ENCODE peak calls at places on chromosomes 7 and 10, in five cellular contexts. One of them, this sample, is unnamed.

GRCh38 chr10:86813101-86813500 is 56.7 kb downstream of the BMPR1A start:
- DNase-seq in left ventricle myocardium inferior: no peak
- DNase-seq in stimulated activated CD8-positive, alpha-beta memory T cell treated with anti-CD3 and anti-CD28 coated beads, Interleukin-7, amount 100 ng/mL, for 4 hours: no peak
- DNase-seq in lung microvascular endothelial cell: no peak
- DNase-seq in activated CD4-positive, alpha-beta memory T cell treated with anti-CD3 and anti-CD28 coated beads for 36 hours: no peak
- DNase-seq in this sample: no peak

GRCh38 chr10:28897617-28898464 is 220.5 kb downstream of the BAMBI start:
- DNase-seq in activated CD4-positive, alpha-beta memory T cell treated with anti-CD3 and anti-CD28 coated beads for 36 hours: no peak
- DNase-seq in stimulated activated CD8-positive, alpha-beta memory T cell treated with anti-CD3 and anti-CD28 coated beads, Interleukin-7, amount 100 ng/mL, for 4 hours: no peak
- DNase-seq in left ventricle myocardium inferior: peak
- DNase-seq in lung microvascular endothelial cell: no peak
- DNase-seq in this sample: peak

GRCh38 chr10:110067960-110068770 is 60.4 kb downstream of the ADD3 start:
- DNase-seq in stimulated activated CD8-positive, alpha-beta memory T cell treated with anti-CD3 and anti-CD28 coated beads, Interleukin-7, amount 100 ng/mL, for 4 hours: no peak
- DNase-seq in left ventricle myocardium inferior: peak
- DNase-seq in lung microvascular endothelial cell: no peak
- DNase-seq in activated CD4-positive, alpha-beta memory T cell treated with anti-CD3 and anti-CD28 coated beads for 36 hours: peak
- DNase-seq in this sample: peak

GRCh38 chr10:121167534-121168243 is 316.5 kb downstream of the WDR11 start:
- DNase-seq in stimulated activated CD8-positive, alpha-beta memory T cell treated with anti-CD3 and anti-CD28 coated beads, Interleukin-7, amount 100 ng/mL, for 4 hours: no peak
- DNase-seq in lung microvascular endothelial cell: no peak
- DNase-seq in left ventricle myocardium inferior: no peak
- DNase-seq in activated CD4-positive, alpha-beta memory T cell treated with anti-CD3 and anti-CD28 coated beads for 36 hours: no peak
- DNase-seq in this sample: no peak

GRCh38 chr7:25031007-25031406 is 51.0 kb upstream of the OSBPL3 start:
- DNase-seq in activated CD4-positive, alpha-beta memory T cell treated with anti-CD3 and anti-CD28 coated beads for 36 hours: peak
- DNase-seq in lung microvascular endothelial cell: no peak
- DNase-seq in left ventricle myocardium inferior: no peak
- DNase-seq in stimulated activated CD8-positive, alpha-beta memory T cell treated with anti-CD3 and anti-CD28 coated beads, Interleukin-7, amount 100 ng/mL, for 4 hours: no peak
- DNase-seq in this sample: no peak

GRCh38 chr7:67414858-67415257 is 418.2 kb downstream of the TYW1 start:
- DNase-seq in activated CD4-positive, alpha-beta memory T cell treated with anti-CD3 and anti-CD28 coated beads for 36 hours: no peak
- DNase-seq in lung microvascular endothelial cell: no peak
- DNase-seq in stimulated activated CD8-positive, alpha-beta memory T cell treated with anti-CD3 and anti-CD28 coated beads, Interleukin-7, amount 100 ng/mL, for 4 hours: no peak
- DNase-seq in left ventricle myocardium inferior: no peak
- DNase-seq in this sample: no peak

GRCh38 chr7:148110097-148110868 is 480.3 kb upstream of the C7orf33 start:
- DNase-seq in left ventricle myocardium inferior: no peak
- DNase-seq in lung microvascular endothelial cell: no peak
- DNase-seq in stimulated activated CD8-positive, alpha-beta memory T cell treated with anti-CD3 and anti-CD28 coated beads, Interleukin-7, amount 100 ng/mL, for 4 hours: no peak
- DNase-seq in activated CD4-positive, alpha-beta memory T cell treated with anti-CD3 and anti-CD28 coated beads for 36 hours: no peak
- DNase-seq in this sample: no peak

GRCh38 chr10:14584643-14585042 is 190.1 kb downstream of the FAM107B start:
- DNase-seq in left ventricle myocardium inferior: no peak
- DNase-seq in activated CD4-positive, alpha-beta memory T cell treated with anti-CD3 and anti-CD28 coated beads for 36 hours: peak
- DNase-seq in lung microvascular endothelial cell: no peak
- DNase-seq in stimulated activated CD8-positive, alpha-beta memory T cell treated with anti-CD3 and anti-CD28 coated beads, Interleukin-7, amount 100 ng/mL, for 4 hours: no peak
- DNase-seq in this sample: no peak

GRCh38 chr7:6162331-6162620 is 110.1 kb downstream of the CYTH3 start:
- DNase-seq in lung microvascular endothelial cell: no peak
- DNase-seq in stimulated activated CD8-positive, alpha-beta memory T cell treated with anti-CD3 and anti-CD28 coated beads, Interleukin-7, amount 100 ng/mL, for 4 hours: no peak
- DNase-seq in left ventricle myocardium inferior: peak
- DNase-seq in activated CD4-positive, alpha-beta memory T cell treated with anti-CD3 and anti-CD28 coated beads for 36 hours: no peak
- DNase-seq in this sample: peak

GRCh38 chr10:117455346-117455745 is 80.1 kb upstream of the PDZD8 start:
- DNase-seq in left ventricle myocardium inferior: no peak
- DNase-seq in activated CD4-positive, alpha-beta memory T cell treated with anti-CD3 and anti-CD28 coated beads for 36 hours: no peak
- DNase-seq in stimulated activated CD8-positive, alpha-beta memory T cell treated with anti-CD3 and anti-CD28 coated beads, Interleukin-7, amount 100 ng/mL, for 4 hours: no peak
- DNase-seq in lung microvascular endothelial cell: no peak
- DNase-seq in this sample: no peak

GRCh38 chr7:116273918-116274301 is 63.6 kb downstream of the TES start:
- DNase-seq in lung microvascular endothelial cell: no peak
- DNase-seq in activated CD4-positive, alpha-beta memory T cell treated with anti-CD3 and anti-CD28 coated beads for 36 hours: no peak
- DNase-seq in stimulated activated CD8-positive, alpha-beta memory T cell treated with anti-CD3 and anti-CD28 coated beads, Interleukin-7, amount 100 ng/mL, for 4 hours: no peak
- DNase-seq in left ventricle myocardium inferior: no peak
- DNase-seq in this sample: no peak

GRCh38 chr10:79948976-79949722 is at the start of gene SFTPD:
- DNase-seq in left ventricle myocardium inferior: no peak
- DNase-seq in lung microvascular endothelial cell: no peak
- DNase-seq in activated CD4-positive, alpha-beta memory T cell treated with anti-CD3 and anti-CD28 coated beads for 36 hours: no peak
- DNase-seq in stimulated activated CD8-positive, alpha-beta memory T cell treated with anti-CD3 and anti-CD28 coated beads, Interleukin-7, amount 100 ng/mL, for 4 hours: no peak
- DNase-seq in this sample: no peak

GRCh38 chr10:130455111-130455695 is 319.0 kb downstream of the GLRX3 start:
- DNase-seq in stimulated activated CD8-positive, alpha-beta memory T cell treated with anti-CD3 and anti-CD28 coated beads, Interleukin-7, amount 100 ng/mL, for 4 hours: no peak
- DNase-seq in activated CD4-positive, alpha-beta memory T cell treated with anti-CD3 and anti-CD28 coated beads for 36 hours: no peak
- DNase-seq in left ventricle myocardium inferior: no peak
- DNase-seq in lung microvascular endothelial cell: no peak
- DNase-seq in this sample: no peak

GRCh38 chr7:32532086-32532485 is 36.8 kb downstream of the AVL9 start:
- DNase-seq in left ventricle myocardium inferior: no peak
- DNase-seq in lung microvascular endothelial cell: no peak
- DNase-seq in activated CD4-positive, alpha-beta memory T cell treated with anti-CD3 and anti-CD28 coated beads for 36 hours: no peak
- DNase-seq in stimulated activated CD8-positive, alpha-beta memory T cell treated with anti-CD3 and anti-CD28 coated beads, Interleukin-7, amount 100 ng/mL, for 4 hours: no peak
- DNase-seq in this sample: no peak

GRCh38 chr10:95519132-95519487 is 42.1 kb downstream of the SORBS1 start:
- DNase-seq in stimulated activated CD8-positive, alpha-beta memory T cell treated with anti-CD3 and anti-CD28 coated beads, Interleukin-7, amount 100 ng/mL, for 4 hours: no peak
- DNase-seq in lung microvascular endothelial cell: no peak
- DNase-seq in left ventricle myocardium inferior: peak
- DNase-seq in activated CD4-positive, alpha-beta memory T cell treated with anti-CD3 and anti-CD28 coated beads for 36 hours: no peak
- DNase-seq in this sample: peak

GRCh38 chr10:30553018-30553624 is 76.4 kb downstream of the LYZL2 start:
- DNase-seq in lung microvascular endothelial cell: no peak
- DNase-seq in activated CD4-positive, alpha-beta memory T cell treated with anti-CD3 and anti-CD28 coated beads for 36 hours: no peak
- DNase-seq in left ventricle myocardium inferior: no peak
- DNase-seq in stimulated activated CD8-positive, alpha-beta memory T cell treated with anti-CD3 and anti-CD28 coated beads, Interleukin-7, amount 100 ng/mL, for 4 hours: no peak
- DNase-seq in this sample: no peak

GRCh38 chr10:5447611-5448071 is 35.3 kb downstream of the NET1 start:
- DNase-seq in activated CD4-positive, alpha-beta memory T cell treated with anti-CD3 and anti-CD28 coated beads for 36 hours: peak
- DNase-seq in left ventricle myocardium inferior: no peak
- DNase-seq in lung microvascular endothelial cell: peak
- DNase-seq in stimulated activated CD8-positive, alpha-beta memory T cell treated with anti-CD3 and anti-CD28 coated beads, Interleukin-7, amount 100 ng/mL, for 4 hours: no peak
- DNase-seq in this sample: no peak

GRCh38 chr7:11237742-11238141 is 264.1 kb downstream of the PHF14 start:
- DNase-seq in stimulated activated CD8-positive, alpha-beta memory T cell treated with anti-CD3 and anti-CD28 coated beads, Interleukin-7, amount 100 ng/mL, for 4 hours: no peak
- DNase-seq in activated CD4-positive, alpha-beta memory T cell treated with anti-CD3 and anti-CD28 coated beads for 36 hours: no peak
- DNase-seq in lung microvascular endothelial cell: no peak
- DNase-seq in left ventricle myocardium inferior: no peak
- DNase-seq in this sample: no peak

GRCh38 chr7:6402041-6402440 is 45.7 kb downstream of the DAGLB start:
- DNase-seq in activated CD4-positive, alpha-beta memory T cell treated with anti-CD3 and anti-CD28 coated beads for 36 hours: no peak
- DNase-seq in left ventricle myocardium inferior: no peak
- DNase-seq in lung microvascular endothelial cell: no peak
- DNase-seq in stimulated activated CD8-positive, alpha-beta memory T cell treated with anti-CD3 and anti-CD28 coated beads, Interleukin-7, amount 100 ng/mL, for 4 hours: no peak
- DNase-seq in this sample: no peak

GRCh38 chr7:74289660-74290589 is 718 bp downstream of the CLIP2 start:
- DNase-seq in stimulated activated CD8-positive, alpha-beta memory T cell treated with anti-CD3 and anti-CD28 coated beads, Interleukin-7, amount 100 ng/mL, for 4 hours: no peak
- DNase-seq in left ventricle myocardium inferior: peak
- DNase-seq in lung microvascular endothelial cell: no peak
- DNase-seq in activated CD4-positive, alpha-beta memory T cell treated with anti-CD3 and anti-CD28 coated beads for 36 hours: peak
- DNase-seq in this sample: peak

GRCh38 chr7:156175003-156175402 is 362.7 kb upstream of the SHH start:
- DNase-seq in stimulated activated CD8-positive, alpha-beta memory T cell treated with anti-CD3 and anti-CD28 coated beads, Interleukin-7, amount 100 ng/mL, for 4 hours: no peak
- DNase-seq in lung microvascular endothelial cell: no peak
- DNase-seq in activated CD4-positive, alpha-beta memory T cell treated with anti-CD3 and anti-CD28 coated beads for 36 hours: no peak
- DNase-seq in left ventricle myocardium inferior: no peak
- DNase-seq in this sample: no peak

GRCh38 chr7:3218561-3219225 is 82.4 kb upstream of the SDK1 start:
- DNase-seq in activated CD4-positive, alpha-beta memory T cell treated with anti-CD3 and anti-CD28 coated beads for 36 hours: no peak
- DNase-seq in stimulated activated CD8-positive, alpha-beta memory T cell treated with anti-CD3 and anti-CD28 coated beads, Interleukin-7, amount 100 ng/mL, for 4 hours: no peak
- DNase-seq in lung microvascular endothelial cell: no peak
- DNase-seq in left ventricle myocardium inferior: no peak
- DNase-seq in this sample: no peak

GRCh38 chr7:101496017-101496416 is 133.1 kb downstream of the MYL10 start:
- DNase-seq in stimulated activated CD8-positive, alpha-beta memory T cell treated with anti-CD3 and anti-CD28 coated beads, Interleukin-7, amount 100 ng/mL, for 4 hours: no peak
- DNase-seq in lung microvascular endothelial cell: no peak
- DNase-seq in activated CD4-positive, alpha-beta memory T cell treated with anti-CD3 and anti-CD28 coated beads for 36 hours: no peak
- DNase-seq in left ventricle myocardium inferior: no peak
- DNase-seq in this sample: no peak